ENCODE peak calls at places on chromosomes 1 and 21, in six cellular contexts. One of them, this sample, is unnamed.

GRCh38 chr1:113109908-113110554 is 37.0 kb downstream of the LRIG2 start:
- DNase-seq in MM.1S: no peak
- DNase-seq in DND-41: no peak
- DNase-seq in K562: peak
- DNase-seq in neural progenitor cell: no peak
- DNase-seq in H9: no peak
- DNase-seq in this sample: no peak

GRCh38 chr1:30109853-30110252 is 613.5 kb downstream of the MATN1 start:
- DNase-seq in MM.1S: no peak
- DNase-seq in H9: no peak
- DNase-seq in DND-41: no peak
- DNase-seq in K562: no peak
- DNase-seq in neural progenitor cell: no peak
- DNase-seq in this sample: no peak

GRCh38 chr1:246971322-246971721 is 36.5 kb downstream of the ZNF695 start:
- DNase-seq in neural progenitor cell: peak
- DNase-seq in DND-41: peak
- DNase-seq in K562: peak
- DNase-seq in H9: peak
- DNase-seq in MM.1S: peak
- DNase-seq in this sample: peak

GRCh38 chr1:212974735-212975606 is 24.6 kb downstream of the VASH2 start:
- DNase-seq in K562: no peak
- DNase-seq in H9: peak
- DNase-seq in MM.1S: no peak
- DNase-seq in DND-41: no peak
- DNase-seq in neural progenitor cell: no peak
- DNase-seq in this sample: no peak

GRCh38 chr1:242468749-242469148 is 55.7 kb downstream of the PLD5 start:
- DNase-seq in neural progenitor cell: no peak
- DNase-seq in DND-41: no peak
- DNase-seq in K562: no peak
- DNase-seq in H9: no peak
- DNase-seq in MM.1S: no peak
- DNase-seq in this sample: no peak

GRCh38 chr1:33047839-33048305 is 11.2 kb upstream of the AK2 start:
- DNase-seq in MM.1S: no peak
- DNase-seq in K562: no peak
- DNase-seq in DND-41: no peak
- DNase-seq in H9: no peak
- DNase-seq in neural progenitor cell: no peak
- DNase-seq in this sample: no peak

GRCh38 chr1:11216074-11216473 is 26.9 kb downstream of the ANGPTL7 start:
- DNase-seq in K562: no peak
- DNase-seq in DND-41: no peak
- DNase-seq in neural progenitor cell: no peak
- DNase-seq in MM.1S: no peak
- DNase-seq in H9: no peak
- DNase-seq in this sample: no peak

GRCh38 chr1:200351826-200352549 is 57.8 kb downstream of the ZNF281 start:
- DNase-seq in MM.1S: peak
- DNase-seq in H9: no peak
- DNase-seq in neural progenitor cell: no peak
- DNase-seq in DND-41: peak
- DNase-seq in K562: no peak
- DNase-seq in this sample: no peak

GRCh38 chr1:230277201-230277771 is 148.8 kb downstream of the PGBD5 start:
- DNase-seq in K562: no peak
- DNase-seq in H9: peak
- DNase-seq in DND-41: peak
- DNase-seq in neural progenitor cell: peak
- DNase-seq in MM.1S: no peak
- DNase-seq in this sample: peak

GRCh38 chr1:177282976-177283375 is 112.2 kb downstream of the BRINP2 start:
- DNase-seq in DND-41: no peak
- DNase-seq in MM.1S: no peak
- DNase-seq in H9: no peak
- DNase-seq in neural progenitor cell: peak
- DNase-seq in K562: no peak
- DNase-seq in this sample: peak

GRCh38 chr1:17742590-17742989 is 12.5 kb upstream of the ACTL8 start:
- DNase-seq in H9: no peak
- DNase-seq in neural progenitor cell: no peak
- DNase-seq in MM.1S: no peak
- DNase-seq in DND-41: no peak
- DNase-seq in K562: no peak
- DNase-seq in this sample: no peak

GRCh38 chr1:155794605-155795265 is 62.3 kb downstream of the GON4L start:
- DNase-seq in DND-41: no peak
- DNase-seq in neural progenitor cell: no peak
- DNase-seq in H9: no peak
- DNase-seq in MM.1S: no peak
- DNase-seq in K562: no peak
- DNase-seq in this sample: no peak

GRCh38 chr1:226656601-226657277 is 82.3 kb downstream of the ITPKB start:
- DNase-seq in MM.1S: peak
- DNase-seq in H9: no peak
- DNase-seq in DND-41: no peak
- DNase-seq in neural progenitor cell: no peak
- DNase-seq in K562: no peak
- DNase-seq in this sample: no peak

GRCh38 chr21:42375141-42375905 is 9.0 kb upstream of the TFF1 start:
- DNase-seq in MM.1S: no peak
- DNase-seq in DND-41: no peak
- DNase-seq in H9: peak
- DNase-seq in K562: no peak
- DNase-seq in neural progenitor cell: peak
- DNase-seq in this sample: peak

GRCh38 chr1:36464605-36465393 is 615 bp upstream of the MRPS15 start:
- DNase-seq in H9: no peak
- DNase-seq in K562: no peak
- DNase-seq in MM.1S: peak
- DNase-seq in DND-41: no peak
- DNase-seq in neural progenitor cell: no peak
- DNase-seq in this sample: peak

GRCh38 chr1:30087465-30087864 is 635.9 kb downstream of the MATN1 start:
- DNase-seq in K562: no peak
- DNase-seq in neural progenitor cell: peak
- DNase-seq in MM.1S: no peak
- DNase-seq in H9: peak
- DNase-seq in DND-41: no peak
- DNase-seq in this sample: peak

DNA sequence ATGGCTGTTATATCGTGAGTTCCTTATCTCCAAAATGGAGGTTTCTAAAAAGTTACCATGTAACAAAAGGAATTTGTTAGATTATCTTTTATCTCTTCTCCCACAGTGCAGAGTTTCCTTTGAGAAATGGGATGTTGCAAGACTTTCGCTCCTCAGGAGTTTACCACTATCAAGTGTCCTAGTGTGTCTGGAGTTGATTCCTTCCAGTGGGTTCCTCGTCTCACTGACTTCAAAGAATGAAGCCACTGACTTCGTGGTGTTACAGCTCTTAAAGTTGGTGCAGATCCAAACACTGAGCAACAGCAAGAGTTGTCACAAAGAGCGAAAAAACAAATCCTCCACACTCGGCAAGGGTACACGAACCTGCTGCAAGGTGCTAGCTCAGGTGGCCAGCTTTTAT is 37.0 kb downstream of the SPAG17 start:
- DNase-seq in MM.1S: no peak
- DNase-seq in H9: no peak
- DNase-seq in K562: no peak
- DNase-seq in neural progenitor cell: no peak
- DNase-seq in DND-41: no peak
- DNase-seq in this sample: no peak
- H2AFZ ChIP-seq in MM.1S: no peak
- H2AFZ ChIP-seq in H9: no peak
- H2AFZ ChIP-seq in K562: no peak
- H2AFZ ChIP-seq in neural progenitor cell: no peak
- H2AFZ ChIP-seq in DND-41: no peak
- H2AFZ ChIP-seq in this sample: no peak

DNA sequence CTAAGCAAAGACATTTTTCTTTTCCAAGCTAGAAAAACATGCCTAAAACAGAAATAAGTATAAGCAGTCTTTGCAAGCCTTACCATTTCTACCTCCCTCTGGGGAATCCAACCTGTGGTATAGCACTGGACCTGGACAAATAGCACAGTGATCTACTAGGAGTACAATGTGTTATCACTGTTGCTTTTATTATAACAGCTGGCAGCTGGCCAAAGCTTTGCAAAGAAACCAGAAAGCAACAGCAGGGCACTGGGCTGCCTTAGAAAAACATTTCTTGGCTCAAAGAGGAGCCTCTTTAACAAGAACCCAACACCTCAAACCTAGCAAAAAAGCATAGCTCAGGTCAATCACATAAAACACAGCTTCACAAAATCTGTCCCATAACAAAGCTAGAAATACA is 294.5 kb upstream of the GREM2 start:
- DNase-seq in neural progenitor cell: no peak
- DNase-seq in DND-41: no peak
- DNase-seq in K562: no peak
- DNase-seq in MM.1S: peak
- DNase-seq in H9: no peak
- DNase-seq in this sample: no peak
- H3K27ac ChIP-seq in neural progenitor cell: no peak
- H3K27ac ChIP-seq in DND-41: no peak
- H3K27ac ChIP-seq in K562: no peak
- H3K27ac ChIP-seq in MM.1S: no peak
- H3K27ac ChIP-seq in H9: no peak
- H3K27ac ChIP-seq in this sample: no peak

GRCh38 chr1:185483647-185484450 is 166.8 kb upstream of the IVNS1ABP start:
- DNase-seq in MM.1S: no peak
- DNase-seq in DND-41: no peak
- DNase-seq in neural progenitor cell: peak
- DNase-seq in H9: no peak
- DNase-seq in K562: no peak
- DNase-seq in this sample: peak

GRCh38 chr1:185488673-185489311 is 171.7 kb upstream of the IVNS1ABP start:
- DNase-seq in MM.1S: no peak
- DNase-seq in neural progenitor cell: no peak
- DNase-seq in DND-41: no peak
- DNase-seq in K562: no peak
- DNase-seq in H9: no peak
- DNase-seq in this sample: peak

GRCh38 chr1:185489406-185489805 is 172.4 kb upstream of the IVNS1ABP start:
- DNase-seq in neural progenitor cell: no peak
- DNase-seq in H9: no peak
- DNase-seq in K562: no peak
- DNase-seq in MM.1S: no peak
- DNase-seq in DND-41: no peak
- DNase-seq in this sample: no peak

GRCh38 chr1:185487943-185488342 is 170.9 kb upstream of the IVNS1ABP start:
- DNase-seq in H9: no peak
- DNase-seq in DND-41: no peak
- DNase-seq in MM.1S: no peak
- DNase-seq in K562: no peak
- DNase-seq in neural progenitor cell: no peak
- DNase-seq in this sample: no peak

DNA sequence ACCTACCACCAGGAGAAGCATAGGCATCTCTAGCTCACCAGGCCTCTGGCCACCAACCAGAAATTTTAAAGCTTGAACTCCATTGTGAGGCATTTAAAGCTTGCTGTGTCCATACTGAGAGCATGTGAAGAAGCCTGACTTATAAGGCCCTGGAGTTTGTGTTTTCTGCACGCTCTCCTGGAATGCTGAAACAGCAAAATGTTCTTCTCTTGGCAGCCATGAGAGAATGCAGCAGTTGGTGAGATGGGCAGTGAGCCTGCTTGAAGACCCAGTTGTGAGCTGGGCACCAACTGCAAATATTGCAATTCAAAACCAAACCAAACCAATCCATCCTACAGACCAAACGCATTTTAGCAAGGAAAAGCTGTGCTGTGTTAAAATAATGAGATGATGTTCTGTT is 170.0 kb upstream of the IVNS1ABP start:
- DNase-seq in neural progenitor cell: no peak
- DNase-seq in MM.1S: no peak
- DNase-seq in H9: no peak
- DNase-seq in DND-41: no peak
- DNase-seq in K562: no peak
- DNase-seq in this sample: no peak
- H2AFZ ChIP-seq in neural progenitor cell: no peak
- H2AFZ ChIP-seq in MM.1S: no peak
- H2AFZ ChIP-seq in H9: no peak
- H2AFZ ChIP-seq in DND-41: no peak
- H2AFZ ChIP-seq in K562: no peak
- H2AFZ ChIP-seq in this sample: no peak

GRCh38 chr1:71046891-71047634 is 553 bp downstream of the PTGER3 start:
- DNase-seq in MM.1S: no peak
- DNase-seq in DND-41: no peak
- DNase-seq in neural progenitor cell: peak
- DNase-seq in H9: peak
- DNase-seq in K562: no peak
- DNase-seq in this sample: peak

GRCh38 chr1:71044833-71045232 is 2.8 kb downstream of the PTGER3 start:
- DNase-seq in H9: no peak
- DNase-seq in K562: peak
- DNase-seq in DND-41: no peak
- DNase-seq in MM.1S: no peak
- DNase-seq in neural progenitor cell: no peak
- DNase-seq in this sample: no peak

GRCh38 chr1:71045463-71046028 is 2.1 kb downstream of the PTGER3 start:
- DNase-seq in MM.1S: no peak
- DNase-seq in H9: no peak
- DNase-seq in DND-41: no peak
- DNase-seq in neural progenitor cell: no peak
- DNase-seq in K562: peak
- DNase-seq in this sample: no peak

GRCh38 chr1:71049951-71050598 is 2.5 kb upstream of the PTGER3 start:
- DNase-seq in DND-41: peak
- DNase-seq in H9: no peak
- DNase-seq in K562: peak
- DNase-seq in neural progenitor cell: peak
- DNase-seq in MM.1S: peak
- DNase-seq in this sample: peak

DNA sequence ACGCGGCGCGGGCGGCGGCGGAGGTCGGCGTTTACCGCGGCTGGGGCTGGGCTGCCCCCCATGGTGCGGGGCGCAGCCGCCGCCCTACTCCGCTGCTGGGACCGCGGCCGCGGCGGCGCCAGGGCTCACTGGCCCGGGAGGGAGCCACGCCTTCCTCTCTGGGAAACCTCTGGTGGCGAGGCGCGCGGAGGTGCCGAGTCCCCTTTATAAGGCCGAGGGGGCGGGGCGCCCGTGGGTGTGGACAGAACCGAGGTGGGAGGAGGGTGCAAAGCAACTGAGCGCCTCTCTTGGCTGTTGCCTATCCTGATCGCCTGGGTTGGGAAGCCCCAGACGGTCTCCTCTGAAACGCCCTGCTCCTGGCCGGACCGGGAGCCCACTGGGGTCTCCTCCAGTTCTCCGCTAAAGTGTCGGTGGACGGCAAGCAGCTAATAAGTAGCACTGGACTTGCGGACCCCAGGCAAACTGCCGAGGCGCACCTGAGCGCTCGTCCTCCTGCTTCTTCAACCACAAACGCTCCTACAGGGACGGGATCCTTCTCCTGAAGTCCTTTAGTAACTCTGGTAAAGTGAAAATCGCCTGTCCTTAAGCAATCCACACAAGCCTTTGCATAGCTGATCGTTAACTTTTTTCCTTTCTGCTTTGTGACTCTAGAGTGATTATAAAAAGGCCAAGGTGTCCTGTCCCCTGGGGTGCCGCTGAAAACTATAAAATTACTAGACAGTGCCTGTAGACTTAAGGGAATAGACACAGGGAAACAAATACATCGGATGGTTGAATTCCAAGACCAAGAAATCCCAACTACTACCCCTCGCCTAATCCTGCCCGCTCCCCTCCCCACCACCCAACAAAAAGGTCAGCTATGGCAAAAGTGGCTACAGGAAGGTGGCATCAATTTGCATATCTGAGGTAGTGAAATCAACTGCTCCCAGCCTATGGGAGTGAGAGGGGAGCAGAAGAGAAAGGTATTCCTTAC is at the start of gene PTGER3:
- DNase-seq in MM.1S: no peak
- DNase-seq in DND-41: no peak
- DNase-seq in H9: peak
- DNase-seq in neural progenitor cell: peak
- DNase-seq in K562: peak
- DNase-seq in this sample: peak
- H3K27ac ChIP-seq in MM.1S: no peak
- H3K27ac ChIP-seq in DND-41: no peak
- H3K27ac ChIP-seq in H9: no peak
- H3K27ac ChIP-seq in neural progenitor cell: no peak
- H3K27ac ChIP-seq in K562: peak
- H3K27ac ChIP-seq in this sample: no peak

This sample was measured in GM23338.